ENCODE peak calls at places on chromosomes 16 and 17, in five cellular contexts. One of them, this sample, is unnamed.

GRCh38 chr16:51763072-51763658 is 612.1 kb upstream of the SALL1 start:
- DNase-seq in left ventricle myocardium inferior: no peak
- DNase-seq in AG04450: no peak
- DNase-seq in GM19239: no peak
- DNase-seq in HTR-8/SVneo: no peak
- DNase-seq in this sample: no peak

GRCh38 chr17:20074489-20074888 is 65.3 kb downstream of the SPECC1 start:
- DNase-seq in GM19239: no peak
- DNase-seq in AG04450: no peak
- DNase-seq in HTR-8/SVneo: no peak
- DNase-seq in left ventricle myocardium inferior: no peak
- DNase-seq in this sample: no peak

GRCh38 chr17:78933025-78933958 is 8.1 kb upstream of the TIMP2 start:
- DNase-seq in HTR-8/SVneo: peak
- DNase-seq in left ventricle myocardium inferior: peak
- DNase-seq in GM19239: peak
- DNase-seq in AG04450: peak
- DNase-seq in this sample: peak

GRCh38 chr16:25257504-25257955 is at the start of gene ZKSCAN2:
- DNase-seq in AG04450: peak
- DNase-seq in GM19239: peak
- DNase-seq in HTR-8/SVneo: peak
- DNase-seq in left ventricle myocardium inferior: peak
- DNase-seq in this sample: peak

GRCh38 chr17:15291674-15292361 is 26.7 kb upstream of the PMP22 start:
- DNase-seq in GM19239: no peak
- DNase-seq in AG04450: no peak
- DNase-seq in left ventricle myocardium inferior: peak
- DNase-seq in HTR-8/SVneo: no peak
- DNase-seq in this sample: no peak

GRCh38 chr16:67055712-67056487 is 27.0 kb downstream of the CBFB start:
- DNase-seq in AG04450: peak
- DNase-seq in GM19239: no peak
- DNase-seq in left ventricle myocardium inferior: no peak
- DNase-seq in HTR-8/SVneo: peak
- DNase-seq in this sample: peak

GRCh38 chr16:30394603-30395154 is 541 bp upstream of the ZNF48 start:
- DNase-seq in AG04450: no peak
- DNase-seq in GM19239: no peak
- DNase-seq in HTR-8/SVneo: no peak
- DNase-seq in left ventricle myocardium inferior: no peak
- DNase-seq in this sample: no peak

GRCh38 chr17:47789611-47790520 is 31.7 kb downstream of the OSBPL7 start:
- DNase-seq in HTR-8/SVneo: peak
- DNase-seq in GM19239: peak
- DNase-seq in left ventricle myocardium inferior: peak
- DNase-seq in AG04450: no peak
- DNase-seq in this sample: peak

GRCh38 chr16:82300374-82300936 is 130.4 kb upstream of the MPHOSPH6 start:
- DNase-seq in GM19239: no peak
- DNase-seq in AG04450: no peak
- DNase-seq in HTR-8/SVneo: no peak
- DNase-seq in left ventricle myocardium inferior: no peak
- DNase-seq in this sample: no peak

GRCh38 chr16:20868890-20869289 is 31.3 kb downstream of the DCUN1D3 start:
- DNase-seq in AG04450: no peak
- DNase-seq in GM19239: no peak
- DNase-seq in HTR-8/SVneo: no peak
- DNase-seq in left ventricle myocardium inferior: peak
- DNase-seq in this sample: peak

GRCh38 chr17:72587773-72588511 is 467.1 kb downstream of the SOX9 start:
- DNase-seq in AG04450: no peak
- DNase-seq in GM19239: no peak
- DNase-seq in left ventricle myocardium inferior: no peak
- DNase-seq in HTR-8/SVneo: no peak
- DNase-seq in this sample: peak

This sample was measured in PC-9.